ENCODE peak calls at places on chromosomes 12 and 14, in six cellular contexts. G is psoas muscle; H is CD8-positive, alpha-beta T cell; I is heart left ventricle; Z is A549; P is endodermal cell. W is an unnamed sample.

GRCh38 chr12:112422531-112422930 is 3.8 kb downstream of the PTPN11 start:
- DNase-seq in G (no peak), H (no peak), I (no peak), Z (no peak), P (peak; percentile 61), W (no peak)

GRCh38 chr12:85823436-85824179 is 12.6 kb downstream of the RASSF9 start:
- DNase-seq in G (no peak), H (no peak), I (no peak), Z (no peak), P (no peak), W (no peak)

GRCh38 chr14:55303646-55304277 is 32.5 kb downstream of the FBXO34 start:
- DNase-seq in G (no peak), H (no peak), I (no peak), Z (no peak), P (no peak), W (no peak)

GRCh38 chr12:120651821-120652220 is 11.4 kb downstream of the CABP1 start:
- DNase-seq in G (no peak), H (no peak), I (no peak), Z (peak; percentile 49), P (no peak), W (peak; percentile 12)

GRCh38 chr12:45914090-45914489 is 76.3 kb downstream of the SCAF11 start:
- DNase-seq in G (no peak), H (no peak), I (no peak), Z (peak; percentile 12), P (peak; percentile 75), W (peak; percentile 28)

GRCh38 chr12:95300286-95300685 is 82.7 kb downstream of the VEZT start:
- DNase-seq in G (no peak), H (no peak), I (no peak), Z (no peak), P (no peak), W (no peak)

GRCh38 chr14:48580692-48581091 is 905.3 kb upstream of the MDGA2 start:
- DNase-seq in G (no peak), H (no peak), I (no peak), Z (no peak), P (no peak), W (no peak)

GRCh38 chr12:2227360-2227759 is 174.6 kb downstream of the CACNA1C start:
- DNase-seq in G (no peak), H (no peak), I (no peak), Z (no peak), P (no peak), W (no peak)

GRCh38 chr14:92635031-92635430 is 113.4 kb downstream of the LGMN start:
- DNase-seq in G (peak; percentile 18), H (no peak), I (no peak), Z (no peak), P (no peak), W (no peak)

GRCh38 chr12:46303039-46303666 is 34.3 kb upstream of the SLC38A1 start:
- DNase-seq in G (no peak), H (peak; percentile 7), I (no peak), Z (peak; percentile 39), P (peak; percentile 60), W (peak; percentile 57)

GRCh38 chr12:104167519-104168458 is 29.8 kb upstream of the NFYB start:
- DNase-seq in G (no peak), H (no peak), I (no peak), Z (no peak), P (no peak), W (no peak)

GRCh38 chr12:22683131-22683530 is 58.2 kb downstream of the ETNK1 start:
- DNase-seq in G (no peak), H (no peak), I (no peak), Z (no peak), P (no peak), W (no peak)

GRCh38 chr12:69331482-69331845 is 16.7 kb upstream of the LYZ start:
- DNase-seq in G (no peak), H (no peak), I (no peak), Z (no peak), P (no peak), W (no peak)

GRCh38 chr12:106773286-106773685 is 1.2 kb upstream of the RIC8B start:
- DNase-seq in G (no peak), H (no peak), I (no peak), Z (peak; percentile 22), P (no peak), W (peak; percentile 12)

GRCh38 chr12:92408072-92408900 is 262.6 kb upstream of the BTG1 start:
- DNase-seq in G (no peak), H (no peak), I (no peak), Z (peak; percentile 65), P (peak; percentile 90), W (peak; percentile 64)

GRCh38 chr12:19639781-19640180 is 200.5 kb downstream of the AEBP2 start:
- DNase-seq in G (no peak), H (no peak), I (no peak), Z (no peak), P (no peak), W (no peak)

GRCh38 chr12:107522692-107523477 is 162.7 kb upstream of the PWP1 start:
- DNase-seq in G (no peak), H (no peak), I (no peak), Z (peak; percentile 40), P (peak; percentile 88), W (peak; percentile 15)

GRCh38 chr12:109879332-109880048 is 851 bp downstream of the GLTP start:
- DNase-seq in G (no peak), H (no peak), I (no peak), Z (no peak), P (no peak), W (no peak)

GRCh38 chr14:100037351-100037750 is 27.9 kb upstream of the EVL start:
- DNase-seq in G (no peak), H (no peak), I (peak; percentile 40), Z (no peak), P (no peak), W (peak; percentile 34)

GRCh38 chr14:86035882-86036281 is 505.9 kb downstream of the FLRT2 start:
- DNase-seq in G (no peak), H (no peak), I (no peak), Z (peak; percentile 31), P (peak; percentile 83), W (peak; percentile 55)
- TF ChIP-seq CTCF in G (no peak), H (no peak), I (peak; percentile 16), Z (no peak), P (peak; percentile 88), W (peak; percentile 51)

GRCh38 chr14:104398656-104399055 is 180.9 kb upstream of the C14orf180 start:
- DNase-seq in G (no peak), H (no peak), I (no peak), Z (no peak), P (no peak), W (no peak)

GRCh38 chr14:104395941-104396681 is 183.5 kb upstream of the C14orf180 start:
- DNase-seq in G (peak; percentile 28), H (no peak), I (no peak), Z (no peak), P (no peak), W (no peak)

GRCh38 chr14:104397956-104398355 is 181.6 kb upstream of the C14orf180 start:
- DNase-seq in G (no peak), H (no peak), I (no peak), Z (peak; percentile 12), P (no peak), W (no peak)

GRCh38 chr14:104395276-104395675 is 184.3 kb upstream of the C14orf180 start:
- DNase-seq in G (no peak), H (no peak), I (no peak), Z (no peak), P (peak; percentile 69), W (no peak)

DNA sequence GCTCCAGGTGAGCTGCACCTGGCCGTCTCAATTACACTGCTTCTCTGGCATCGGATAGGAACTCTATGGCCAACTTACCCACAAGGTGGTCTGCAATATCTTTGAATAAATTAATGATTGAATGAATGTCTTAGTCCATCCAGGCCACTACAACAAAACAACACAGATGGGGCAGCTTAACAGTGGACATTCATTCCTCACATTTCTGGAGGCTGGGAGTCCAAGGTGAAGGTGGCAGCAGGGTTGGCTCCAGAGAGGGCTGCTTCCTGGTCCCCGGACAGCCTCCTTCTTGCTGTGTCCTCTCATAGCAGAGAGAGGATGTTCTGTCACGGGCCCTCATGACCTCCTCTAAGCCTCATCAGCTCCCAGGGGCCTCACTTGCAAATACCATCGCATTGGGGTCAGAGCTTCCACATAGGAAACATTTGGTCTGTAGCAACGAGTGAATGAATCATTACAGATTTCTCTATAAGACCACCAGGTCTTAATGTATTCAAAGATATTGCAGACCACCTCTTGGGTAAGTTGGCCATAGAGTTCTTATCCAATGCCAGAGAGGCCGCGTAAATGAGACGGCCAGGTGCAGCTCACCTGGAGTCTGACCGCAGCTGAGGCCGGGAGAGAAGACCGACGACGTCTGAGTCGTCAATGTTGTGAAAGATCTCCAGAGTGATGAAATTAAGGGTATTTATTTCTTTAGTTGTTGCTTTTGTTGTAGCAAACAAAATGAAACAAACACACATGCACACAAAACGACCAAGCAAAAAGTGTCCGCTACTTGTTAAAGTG is 182.7 kb upstream of the C14orf180 start:
- DNase-seq in G (no peak), H (no peak), I (no peak), Z (no peak), P (no peak), W (no peak)
- H3K4me1 ChIP-seq in G (no peaks in the 10 kb centered on the region), H (peaks cover 61% of the 10 kb centered on the region), I (peaks cover 22% of the 10 kb centered on the region), Z (no peaks in the 10 kb centered on the region), P (no peaks in the 10 kb centered on the region), W (no peaks in the 10 kb centered on the region)

GRCh38 chr14:26281280-26281998 is 316.4 kb downstream of the NOVA1 start:
- DNase-seq in G (no peak), H (no peak), I (no peak), Z (peak; percentile 91), P (peak; percentile 58), W (peak; percentile 44)
- H3K9me3 ChIP-seq in G (no peaks in the 10 kb centered on the region), H (no peaks in the 10 kb centered on the region), I (no peaks in the 10 kb centered on the region), Z (peaks cover 32% of the 10 kb centered on the region), P (no peaks in the 10 kb centered on the region), W (no peaks in the 10 kb centered on the region)

GRCh38 chr12:26465419-26466097 is 270.2 kb downstream of the SSPN start:
- DNase-seq in G (no peak), H (no peak), I (no peak), Z (peak; percentile 22), P (peak; percentile 70), W (no peak)
- TF ChIP-seq CTCF in G (no peak), H (no peak), I (no peak), Z (peak; percentile 27), P (peak; percentile 75), W (no peak)

GRCh38 chr14:68444449-68445168 is 348.3 kb downstream of the ZFP36L1 start:
- DNase-seq in G (no peak), H (no peak), I (peak; percentile 60), Z (no peak), P (no peak), W (peak; percentile 42)

GRCh38 chr14:68441532-68441931 is 351.3 kb downstream of the ZFP36L1 start:
- DNase-seq in G (no peak), H (no peak), I (no peak), Z (no peak), P (no peak), W (no peak)

GRCh38 chr14:68440776-68441175 is 352.1 kb downstream of the ZFP36L1 start:
- DNase-seq in G (no peak), H (no peak), I (no peak), Z (peak; percentile 16), P (no peak), W (no peak)

GRCh38 chr14:68439741-68440140 is 353.1 kb downstream of the ZFP36L1 start:
- DNase-seq in G (no peak), H (no peak), I (no peak), Z (no peak), P (no peak), W (no peak)

GRCh38 chr14:68442828-68443460 is 349.9 kb downstream of the ZFP36L1 start:
- DNase-seq in G (no peak), H (no peak), I (no peak), Z (no peak), P (no peak), W (no peak)
- H3K4me1 ChIP-seq in G (peaks cover 25% of the 10 kb centered on the region), H (no peaks in the 10 kb centered on the region), I (peaks cover 5% of the 10 kb centered on the region), Z (peaks cover 27% of the 10 kb centered on the region), P (no peaks in the 10 kb centered on the region), W (no peaks in the 10 kb centered on the region)